ENCODE peak calls at places on chromosome 13, in five cellular contexts. One of them, this sample, is unnamed.

GRCh38 chr13:30375436-30375835 is 46.9 kb upstream of the UBE2L5 start:
- DNase-seq in activated naive CD4-positive, alpha-beta T cell treated with anti-CD3 and anti-CD28 coated beads, Interleukin-2, amount 10 ng/mL, durations not matched to agents 7 days and 5 days: no peak
- DNase-seq in H7: no peak
- DNase-seq in PC-9: no peak
- DNase-seq in activated CD8-positive, alpha-beta memory T cell treated with anti-CD3 and anti-CD28 coated beads for 4 hours: no peak
- DNase-seq in this sample: no peak

GRCh38 chr13:71759506-71760225 is 107.3 kb downstream of the DACH1 start:
- DNase-seq in activated CD8-positive, alpha-beta memory T cell treated with anti-CD3 and anti-CD28 coated beads for 4 hours: no peak
- DNase-seq in H7: peak
- DNase-seq in PC-9: no peak
- DNase-seq in activated naive CD4-positive, alpha-beta T cell treated with anti-CD3 and anti-CD28 coated beads, Interleukin-2, amount 10 ng/mL, durations not matched to agents 7 days and 5 days: no peak
- DNase-seq in this sample: no peak

GRCh38 chr13:29386246-29386645 is 209.2 kb downstream of the SLC7A1 start:
- DNase-seq in activated naive CD4-positive, alpha-beta T cell treated with anti-CD3 and anti-CD28 coated beads, Interleukin-2, amount 10 ng/mL, durations not matched to agents 7 days and 5 days: no peak
- DNase-seq in activated CD8-positive, alpha-beta memory T cell treated with anti-CD3 and anti-CD28 coated beads for 4 hours: no peak
- DNase-seq in H7: no peak
- DNase-seq in PC-9: no peak
- DNase-seq in this sample: no peak

GRCh38 chr13:84927442-84928169 is 871.6 kb downstream of the SLITRK6 start:
- DNase-seq in activated CD8-positive, alpha-beta memory T cell treated with anti-CD3 and anti-CD28 coated beads for 4 hours: no peak
- DNase-seq in H7: no peak
- DNase-seq in PC-9: no peak
- DNase-seq in activated naive CD4-positive, alpha-beta T cell treated with anti-CD3 and anti-CD28 coated beads, Interleukin-2, amount 10 ng/mL, durations not matched to agents 7 days and 5 days: no peak
- DNase-seq in this sample: no peak

GRCh38 chr13:112248909-112249592 is 127.1 kb upstream of the SPACA7 start:
- DNase-seq in PC-9: no peak
- DNase-seq in activated CD8-positive, alpha-beta memory T cell treated with anti-CD3 and anti-CD28 coated beads for 4 hours: no peak
- DNase-seq in activated naive CD4-positive, alpha-beta T cell treated with anti-CD3 and anti-CD28 coated beads, Interleukin-2, amount 10 ng/mL, durations not matched to agents 7 days and 5 days: no peak
- DNase-seq in H7: peak
- DNase-seq in this sample: no peak

GRCh38 chr13:75217949-75218348 is 264.0 kb downstream of the TBC1D4 start:
- DNase-seq in H7: no peak
- DNase-seq in activated CD8-positive, alpha-beta memory T cell treated with anti-CD3 and anti-CD28 coated beads for 4 hours: no peak
- DNase-seq in PC-9: no peak
- DNase-seq in activated naive CD4-positive, alpha-beta T cell treated with anti-CD3 and anti-CD28 coated beads, Interleukin-2, amount 10 ng/mL, durations not matched to agents 7 days and 5 days: no peak
- DNase-seq in this sample: no peak

GRCh38 chr13:61916483-61916882 is 500.8 kb upstream of the PCDH20 start:
- DNase-seq in activated CD8-positive, alpha-beta memory T cell treated with anti-CD3 and anti-CD28 coated beads for 4 hours: no peak
- DNase-seq in H7: no peak
- DNase-seq in PC-9: no peak
- DNase-seq in activated naive CD4-positive, alpha-beta T cell treated with anti-CD3 and anti-CD28 coated beads, Interleukin-2, amount 10 ng/mL, durations not matched to agents 7 days and 5 days: no peak
- DNase-seq in this sample: no peak

GRCh38 chr13:53719281-53719680 is 690.7 kb downstream of the OLFM4 start:
- DNase-seq in H7: no peak
- DNase-seq in activated naive CD4-positive, alpha-beta T cell treated with anti-CD3 and anti-CD28 coated beads, Interleukin-2, amount 10 ng/mL, durations not matched to agents 7 days and 5 days: no peak
- DNase-seq in activated CD8-positive, alpha-beta memory T cell treated with anti-CD3 and anti-CD28 coated beads for 4 hours: no peak
- DNase-seq in PC-9: no peak
- DNase-seq in this sample: no peak

GRCh38 chr13:77184455-77184854 is 142.4 kb downstream of the MYCBP2 start:
- DNase-seq in activated CD8-positive, alpha-beta memory T cell treated with anti-CD3 and anti-CD28 coated beads for 4 hours: no peak
- DNase-seq in H7: no peak
- DNase-seq in activated naive CD4-positive, alpha-beta T cell treated with anti-CD3 and anti-CD28 coated beads, Interleukin-2, amount 10 ng/mL, durations not matched to agents 7 days and 5 days: peak
- DNase-seq in PC-9: no peak
- DNase-seq in this sample: no peak

GRCh38 chr13:20247963-20248362 is 15.8 kb upstream of the GJB6 start:
- DNase-seq in PC-9: no peak
- DNase-seq in H7: no peak
- DNase-seq in activated CD8-positive, alpha-beta memory T cell treated with anti-CD3 and anti-CD28 coated beads for 4 hours: no peak
- DNase-seq in activated naive CD4-positive, alpha-beta T cell treated with anti-CD3 and anti-CD28 coated beads, Interleukin-2, amount 10 ng/mL, durations not matched to agents 7 days and 5 days: no peak
- DNase-seq in this sample: no peak

GRCh38 chr13:48236528-48237353 is 3.7 kb downstream of the ITM2B start:
- DNase-seq in PC-9: no peak
- DNase-seq in activated CD8-positive, alpha-beta memory T cell treated with anti-CD3 and anti-CD28 coated beads for 4 hours: no peak
- DNase-seq in H7: no peak
- DNase-seq in activated naive CD4-positive, alpha-beta T cell treated with anti-CD3 and anti-CD28 coated beads, Interleukin-2, amount 10 ng/mL, durations not matched to agents 7 days and 5 days: no peak
- DNase-seq in this sample: no peak

GRCh38 chr13:102100234-102100633 is 301.6 kb downstream of the FGF14 start:
- DNase-seq in PC-9: no peak
- DNase-seq in H7: no peak
- DNase-seq in activated naive CD4-positive, alpha-beta T cell treated with anti-CD3 and anti-CD28 coated beads, Interleukin-2, amount 10 ng/mL, durations not matched to agents 7 days and 5 days: no peak
- DNase-seq in activated CD8-positive, alpha-beta memory T cell treated with anti-CD3 and anti-CD28 coated beads for 4 hours: no peak
- DNase-seq in this sample: no peak

GRCh38 chr13:76856141-76856571 is 30.0 kb downstream of the KCTD12 start:
- DNase-seq in activated naive CD4-positive, alpha-beta T cell treated with anti-CD3 and anti-CD28 coated beads, Interleukin-2, amount 10 ng/mL, durations not matched to agents 7 days and 5 days: no peak
- DNase-seq in activated CD8-positive, alpha-beta memory T cell treated with anti-CD3 and anti-CD28 coated beads for 4 hours: no peak
- DNase-seq in PC-9: no peak
- DNase-seq in H7: no peak
- DNase-seq in this sample: no peak

GRCh38 chr13:21657538-21657937 is 13.3 kb upstream of the FGF9 start:
- DNase-seq in activated naive CD4-positive, alpha-beta T cell treated with anti-CD3 and anti-CD28 coated beads, Interleukin-2, amount 10 ng/mL, durations not matched to agents 7 days and 5 days: no peak
- DNase-seq in PC-9: no peak
- DNase-seq in activated CD8-positive, alpha-beta memory T cell treated with anti-CD3 and anti-CD28 coated beads for 4 hours: no peak
- DNase-seq in H7: no peak
- DNase-seq in this sample: no peak

GRCh38 chr13:50170447-50171037 is 155.3 kb downstream of the KCNRG start:
- DNase-seq in H7: no peak
- DNase-seq in PC-9: no peak
- DNase-seq in activated naive CD4-positive, alpha-beta T cell treated with anti-CD3 and anti-CD28 coated beads, Interleukin-2, amount 10 ng/mL, durations not matched to agents 7 days and 5 days: no peak
- DNase-seq in activated CD8-positive, alpha-beta memory T cell treated with anti-CD3 and anti-CD28 coated beads for 4 hours: no peak
- DNase-seq in this sample: no peak

GRCh38 chr13:70408865-70409264 is 300.6 kb upstream of the KLHL1 start:
- DNase-seq in activated CD8-positive, alpha-beta memory T cell treated with anti-CD3 and anti-CD28 coated beads for 4 hours: no peak
- DNase-seq in H7: no peak
- DNase-seq in PC-9: no peak
- DNase-seq in activated naive CD4-positive, alpha-beta T cell treated with anti-CD3 and anti-CD28 coated beads, Interleukin-2, amount 10 ng/mL, durations not matched to agents 7 days and 5 days: no peak
- DNase-seq in this sample: no peak

GRCh38 chr13:30906411-30906990 is 430 bp downstream of the MEDAG start:
- DNase-seq in activated CD8-positive, alpha-beta memory T cell treated with anti-CD3 and anti-CD28 coated beads for 4 hours: no peak
- DNase-seq in PC-9: no peak
- DNase-seq in H7: peak
- DNase-seq in activated naive CD4-positive, alpha-beta T cell treated with anti-CD3 and anti-CD28 coated beads, Interleukin-2, amount 10 ng/mL, durations not matched to agents 7 days and 5 days: no peak
- DNase-seq in this sample: peak

GRCh38 chr13:66224644-66225043 is 1005.5 kb downstream of the PCDH9 start:
- DNase-seq in PC-9: no peak
- DNase-seq in activated CD8-positive, alpha-beta memory T cell treated with anti-CD3 and anti-CD28 coated beads for 4 hours: no peak
- DNase-seq in H7: peak
- DNase-seq in activated naive CD4-positive, alpha-beta T cell treated with anti-CD3 and anti-CD28 coated beads, Interleukin-2, amount 10 ng/mL, durations not matched to agents 7 days and 5 days: no peak
- DNase-seq in this sample: no peak

GRCh38 chr13:26499209-26499601 is 58.3 kb upstream of the WASF3 start:
- DNase-seq in H7: no peak
- DNase-seq in PC-9: peak
- DNase-seq in activated CD8-positive, alpha-beta memory T cell treated with anti-CD3 and anti-CD28 coated beads for 4 hours: no peak
- DNase-seq in activated naive CD4-positive, alpha-beta T cell treated with anti-CD3 and anti-CD28 coated beads, Interleukin-2, amount 10 ng/mL, durations not matched to agents 7 days and 5 days: no peak
- DNase-seq in this sample: no peak

GRCh38 chr13:98370806-98371553 is 193.9 kb upstream of the RNF113B start:
- DNase-seq in PC-9: no peak
- DNase-seq in H7: no peak
- DNase-seq in activated CD8-positive, alpha-beta memory T cell treated with anti-CD3 and anti-CD28 coated beads for 4 hours: no peak
- DNase-seq in activated naive CD4-positive, alpha-beta T cell treated with anti-CD3 and anti-CD28 coated beads, Interleukin-2, amount 10 ng/mL, durations not matched to agents 7 days and 5 days: no peak
- DNase-seq in this sample: peak

GRCh38 chr13:34857561-34857960 is 84.5 kb upstream of the NBEA start:
- DNase-seq in H7: no peak
- DNase-seq in activated CD8-positive, alpha-beta memory T cell treated with anti-CD3 and anti-CD28 coated beads for 4 hours: no peak
- DNase-seq in activated naive CD4-positive, alpha-beta T cell treated with anti-CD3 and anti-CD28 coated beads, Interleukin-2, amount 10 ng/mL, durations not matched to agents 7 days and 5 days: no peak
- DNase-seq in PC-9: no peak
- DNase-seq in this sample: no peak

GRCh38 chr13:87827479-87827878 is 156.3 kb downstream of the SLITRK5 start:
- DNase-seq in H7: no peak
- DNase-seq in activated CD8-positive, alpha-beta memory T cell treated with anti-CD3 and anti-CD28 coated beads for 4 hours: no peak
- DNase-seq in activated naive CD4-positive, alpha-beta T cell treated with anti-CD3 and anti-CD28 coated beads, Interleukin-2, amount 10 ng/mL, durations not matched to agents 7 days and 5 days: no peak
- DNase-seq in PC-9: no peak
- DNase-seq in this sample: no peak

GRCh38 chr13:102872131-102872530 is 26.3 kb downstream of the ERCC5 start:
- DNase-seq in activated naive CD4-positive, alpha-beta T cell treated with anti-CD3 and anti-CD28 coated beads, Interleukin-2, amount 10 ng/mL, durations not matched to agents 7 days and 5 days: no peak
- DNase-seq in PC-9: no peak
- DNase-seq in H7: no peak
- DNase-seq in activated CD8-positive, alpha-beta memory T cell treated with anti-CD3 and anti-CD28 coated beads for 4 hours: no peak
- DNase-seq in this sample: no peak

GRCh38 chr13:53250272-53250875 is 221.8 kb downstream of the OLFM4 start:
- DNase-seq in activated CD8-positive, alpha-beta memory T cell treated with anti-CD3 and anti-CD28 coated beads for 4 hours: no peak
- DNase-seq in activated naive CD4-positive, alpha-beta T cell treated with anti-CD3 and anti-CD28 coated beads, Interleukin-2, amount 10 ng/mL, durations not matched to agents 7 days and 5 days: peak
- DNase-seq in H7: peak
- DNase-seq in PC-9: peak
- DNase-seq in this sample: no peak

This sample was measured in pancreas.